ENCODE peak calls at places on chromosomes 3 and 15, in five cellular contexts. One of them, this sample, is unnamed.

GRCh38 chr3:24793896-24794295 is 299.2 kb upstream of the THRB start:
- DNase-seq in GM12865: no peak
- DNase-seq in psoas muscle: no peak
- DNase-seq in activated CD4-positive, CD25-positive, alpha-beta regulatory T cell: no peak
- DNase-seq in stromal cell of bone marrow: no peak
- DNase-seq in this sample: no peak

GRCh38 chr3:127457094-127457475 is 133.4 kb downstream of the TPRA1 start:
- DNase-seq in GM12865: no peak
- DNase-seq in psoas muscle: peak
- DNase-seq in activated CD4-positive, CD25-positive, alpha-beta regulatory T cell: no peak
- DNase-seq in stromal cell of bone marrow: peak
- DNase-seq in this sample: peak

GRCh38 chr3:64291956-64292355 is 66.7 kb upstream of the PRICKLE2 start:
- DNase-seq in GM12865: no peak
- DNase-seq in psoas muscle: no peak
- DNase-seq in activated CD4-positive, CD25-positive, alpha-beta regulatory T cell: no peak
- DNase-seq in stromal cell of bone marrow: peak
- DNase-seq in this sample: no peak

GRCh38 chr3:150453353-150453752 is 45.3 kb downstream of the TSC22D2 start:
- DNase-seq in GM12865: no peak
- DNase-seq in psoas muscle: no peak
- DNase-seq in activated CD4-positive, CD25-positive, alpha-beta regulatory T cell: no peak
- DNase-seq in stromal cell of bone marrow: no peak
- DNase-seq in this sample: no peak

GRCh38 chr3:174023445-174023844 is 625.9 kb downstream of the NLGN1 start:
- DNase-seq in GM12865: no peak
- DNase-seq in psoas muscle: no peak
- DNase-seq in activated CD4-positive, CD25-positive, alpha-beta regulatory T cell: no peak
- DNase-seq in stromal cell of bone marrow: peak
- DNase-seq in this sample: no peak

GRCh38 chr15:50873935-50874353 is 34.5 kb upstream of the AP4E1 start:
- DNase-seq in GM12865: peak
- DNase-seq in psoas muscle: no peak
- DNase-seq in activated CD4-positive, CD25-positive, alpha-beta regulatory T cell: no peak
- DNase-seq in stromal cell of bone marrow: no peak
- DNase-seq in this sample: no peak

GRCh38 chr3:125051715-125052581 is 3.8 kb downstream of the HEG1 start:
- DNase-seq in GM12865: peak
- DNase-seq in psoas muscle: peak
- DNase-seq in activated CD4-positive, CD25-positive, alpha-beta regulatory T cell: peak
- DNase-seq in stromal cell of bone marrow: peak
- DNase-seq in this sample: peak

GRCh38 chr3:29582310-29582709 is 301.4 kb downstream of the RBMS3 start:
- DNase-seq in GM12865: no peak
- DNase-seq in psoas muscle: no peak
- DNase-seq in activated CD4-positive, CD25-positive, alpha-beta regulatory T cell: no peak
- DNase-seq in stromal cell of bone marrow: no peak
- DNase-seq in this sample: no peak

GRCh38 chr15:52392008-52392687 is 96.5 kb upstream of the MYO5C start:
- DNase-seq in GM12865: no peak
- DNase-seq in psoas muscle: no peak
- DNase-seq in activated CD4-positive, CD25-positive, alpha-beta regulatory T cell: no peak
- DNase-seq in stromal cell of bone marrow: peak
- DNase-seq in this sample: peak

GRCh38 chr3:65751123-65751700 is 287.5 kb downstream of the MAGI1 start:
- DNase-seq in GM12865: peak
- DNase-seq in psoas muscle: no peak
- DNase-seq in activated CD4-positive, CD25-positive, alpha-beta regulatory T cell: no peak
- DNase-seq in stromal cell of bone marrow: no peak
- DNase-seq in this sample: peak

GRCh38 chr15:70584838-70585706 is 178.3 kb downstream of the UACA start:
- DNase-seq in GM12865: no peak
- DNase-seq in psoas muscle: no peak
- DNase-seq in activated CD4-positive, CD25-positive, alpha-beta regulatory T cell: peak
- DNase-seq in stromal cell of bone marrow: no peak
- DNase-seq in this sample: peak

GRCh38 chr15:35753486-35753885 is 207.5 kb upstream of the DPH6 start:
- DNase-seq in GM12865: no peak
- DNase-seq in psoas muscle: no peak
- DNase-seq in activated CD4-positive, CD25-positive, alpha-beta regulatory T cell: no peak
- DNase-seq in stromal cell of bone marrow: peak
- DNase-seq in this sample: peak

GRCh38 chr15:55277116-55277564 is 12.5 kb downstream of the RAB27A start:
- DNase-seq in GM12865: peak
- DNase-seq in psoas muscle: no peak
- DNase-seq in activated CD4-positive, CD25-positive, alpha-beta regulatory T cell: no peak
- DNase-seq in stromal cell of bone marrow: no peak
- DNase-seq in this sample: no peak

GRCh38 chr3:156291269-156292123 is 171.1 kb downstream of the KCNAB1 start:
- DNase-seq in GM12865: no peak
- DNase-seq in psoas muscle: no peak
- DNase-seq in activated CD4-positive, CD25-positive, alpha-beta regulatory T cell: no peak
- DNase-seq in stromal cell of bone marrow: no peak
- DNase-seq in this sample: peak

GRCh38 chr3:101532783-101533602 is 20.0 kb upstream of the SENP7 start:
- DNase-seq in GM12865: no peak
- DNase-seq in psoas muscle: no peak
- DNase-seq in activated CD4-positive, CD25-positive, alpha-beta regulatory T cell: no peak
- DNase-seq in stromal cell of bone marrow: peak
- DNase-seq in this sample: no peak

GRCh38 chr15:35458176-35458856 is 87.6 kb downstream of the DPH6 start:
- DNase-seq in GM12865: no peak
- DNase-seq in psoas muscle: no peak
- DNase-seq in activated CD4-positive, CD25-positive, alpha-beta regulatory T cell: no peak
- DNase-seq in stromal cell of bone marrow: no peak
- DNase-seq in this sample: peak

GRCh38 chr15:92623435-92623834 is 32.1 kb downstream of the FAM174B start:
- DNase-seq in GM12865: no peak
- DNase-seq in psoas muscle: peak
- DNase-seq in activated CD4-positive, CD25-positive, alpha-beta regulatory T cell: no peak
- DNase-seq in stromal cell of bone marrow: no peak
- DNase-seq in this sample: peak

GRCh38 chr3:152299243-152299976 is 30.7 kb downstream of the MBNL1 start:
- DNase-seq in GM12865: no peak
- DNase-seq in psoas muscle: peak
- DNase-seq in activated CD4-positive, CD25-positive, alpha-beta regulatory T cell: peak
- DNase-seq in stromal cell of bone marrow: no peak
- DNase-seq in this sample: no peak

GRCh38 chr3:159787191-159787590 is 201.4 kb upstream of the IL12A start:
- DNase-seq in GM12865: no peak
- DNase-seq in psoas muscle: no peak
- DNase-seq in activated CD4-positive, CD25-positive, alpha-beta regulatory T cell: no peak
- DNase-seq in stromal cell of bone marrow: peak
- DNase-seq in this sample: peak

GRCh38 chr3:165920984-165921383 is 83.8 kb upstream of the BCHE start:
- DNase-seq in GM12865: no peak
- DNase-seq in psoas muscle: no peak
- DNase-seq in activated CD4-positive, CD25-positive, alpha-beta regulatory T cell: no peak
- DNase-seq in stromal cell of bone marrow: no peak
- DNase-seq in this sample: no peak

GRCh38 chr15:74845208-74845568 is 2.2 kb upstream of the ULK3 start:
- DNase-seq in GM12865: no peak
- DNase-seq in psoas muscle: no peak
- DNase-seq in activated CD4-positive, CD25-positive, alpha-beta regulatory T cell: peak
- DNase-seq in stromal cell of bone marrow: no peak
- DNase-seq in this sample: no peak

GRCh38 chr15:57784081-57784488 is 77.6 kb downstream of the POLR2M start:
- DNase-seq in GM12865: no peak
- DNase-seq in psoas muscle: peak
- DNase-seq in activated CD4-positive, CD25-positive, alpha-beta regulatory T cell: no peak
- DNase-seq in stromal cell of bone marrow: peak
- DNase-seq in this sample: peak

GRCh38 chr3:192397012-192397411 is 330.3 kb downstream of the FGF12 start:
- DNase-seq in GM12865: no peak
- DNase-seq in psoas muscle: no peak
- DNase-seq in activated CD4-positive, CD25-positive, alpha-beta regulatory T cell: no peak
- DNase-seq in stromal cell of bone marrow: no peak
- DNase-seq in this sample: no peak

GRCh38 chr3:194691481-194692281 is 6.0 kb downstream of the FAM43A start:
- DNase-seq in GM12865: peak
- DNase-seq in psoas muscle: no peak
- DNase-seq in activated CD4-positive, CD25-positive, alpha-beta regulatory T cell: no peak
- DNase-seq in stromal cell of bone marrow: no peak
- DNase-seq in this sample: no peak

GRCh38 chr15:76904461-76905012 is 603 bp downstream of the SCAPER start:
- DNase-seq in GM12865: peak
- DNase-seq in psoas muscle: peak
- DNase-seq in activated CD4-positive, CD25-positive, alpha-beta regulatory T cell: no peak
- DNase-seq in stromal cell of bone marrow: no peak
- DNase-seq in this sample: peak